ENCODE peak calls at places on chromosomes 11 and 22, in ten cellular contexts. F, A, G, L, K, Z, B, O, X and W are unnamed samples.

GRCh38 chr22:43118024-43118849 is 7.7 kb downstream of the BIK start:
- DNase-seq in F (no peak), A (no peak), G (no peak), L (no peak), K (no peak), Z (no peak), B (no peak), O (no peak), X (no peak), W (no peak)

GRCh38 chr22:29130490-29130889 is 57.7 kb downstream of the KREMEN1 start:
- DNase-seq in F (no peak), A (no peak), G (no peak), L (no peak), K (no peak), Z (no peak), B (no peak), O (no peak), X (no peak), W (no peak)

GRCh38 chr22:46936378-46936916 is 174.0 kb downstream of the TBC1D22A start:
- DNase-seq in F (no peak), A (no peak), G (no peak), L (no peak), K (no peak), Z (no peak), B (no peak), O (no peak), X (no peak), W (no peak)

GRCh38 chr22:27475548-27475897 is 326.0 kb downstream of the MN1 start:
- DNase-seq in F (no peak), A (no peak), G (no peak), L (no peak), K (no peak), Z (no peak), B (no peak), O (no peak), X (no peak), W (no peak)

GRCh38 chr11:15645201-15645600 is 530.5 kb downstream of the INSC start:
- DNase-seq in F (no peak), A (no peak), G (no peak), L (no peak), K (no peak), Z (no peak), B (no peak), O (no peak), X (no peak), W (no peak)

GRCh38 chr11:125777309-125777708 is 1.3 kb downstream of the PATE2 start:
- DNase-seq in F (no peak), A (peak; percentile 4), G (no peak), L (no peak), K (peak; percentile 6), Z (no peak), B (no peak), O (no peak), X (no peak), W (no peak)

GRCh38 chr22:23685205-23685784 is 5.5 kb upstream of the RGL4 start:
- DNase-seq in F (peak; percentile 13), A (no peak), G (no peak), L (no peak), K (peak; percentile 9), Z (no peak), B (no peak), O (no peak), X (no peak), W (no peak)

GRCh38 chr11:1049911-1050580 is 13.5 kb upstream of the MUC6 start:
- DNase-seq in F (no peak), A (no peak), G (peak; percentile 33), L (no peak), K (no peak), Z (peak; percentile 73), B (no peak), O (no peak), X (no peak), W (no peak)

GRCh38 chr11:19656140-19656541 is 56.5 kb upstream of the NAV2 start:
- DNase-seq in F (no peak), A (no peak), G (no peak), L (no peak), K (no peak), Z (no peak), B (no peak), O (peak; percentile 32), X (no peak), W (no peak)

GRCh38 chr11:61828629-61829407 is 718 bp downstream of the FADS2 start:
- DNase-seq in F (no peak), A (no peak), G (peak; percentile 31), L (peak; percentile 79), K (no peak), Z (no peak), B (peak; percentile 42), O (no peak), X (no peak), W (peak; percentile 60)

GRCh38 chr22:47351836-47352579 is 589.6 kb downstream of the TBC1D22A start:
- DNase-seq in F (no peak), A (no peak), G (peak; percentile 2), L (no peak), K (no peak), Z (peak; percentile 53), B (no peak), O (no peak), X (no peak), W (no peak)

GRCh38 chr11:79794484-79795393 is 353.9 kb upstream of the TENM4 start:
- DNase-seq in F (no peak), A (no peak), G (no peak), L (no peak), K (peak; percentile 14), Z (no peak), B (no peak), O (no peak), X (no peak), W (no peak)

GRCh38 chr22:40196628-40197027 is 18.9 kb downstream of the TNRC6B start:
- DNase-seq in F (no peak), A (peak; percentile 90), G (no peak), L (peak; percentile 34), K (peak; percentile 76), Z (no peak), B (no peak), O (no peak), X (peak; percentile 86), W (peak; percentile 85)

DNA sequence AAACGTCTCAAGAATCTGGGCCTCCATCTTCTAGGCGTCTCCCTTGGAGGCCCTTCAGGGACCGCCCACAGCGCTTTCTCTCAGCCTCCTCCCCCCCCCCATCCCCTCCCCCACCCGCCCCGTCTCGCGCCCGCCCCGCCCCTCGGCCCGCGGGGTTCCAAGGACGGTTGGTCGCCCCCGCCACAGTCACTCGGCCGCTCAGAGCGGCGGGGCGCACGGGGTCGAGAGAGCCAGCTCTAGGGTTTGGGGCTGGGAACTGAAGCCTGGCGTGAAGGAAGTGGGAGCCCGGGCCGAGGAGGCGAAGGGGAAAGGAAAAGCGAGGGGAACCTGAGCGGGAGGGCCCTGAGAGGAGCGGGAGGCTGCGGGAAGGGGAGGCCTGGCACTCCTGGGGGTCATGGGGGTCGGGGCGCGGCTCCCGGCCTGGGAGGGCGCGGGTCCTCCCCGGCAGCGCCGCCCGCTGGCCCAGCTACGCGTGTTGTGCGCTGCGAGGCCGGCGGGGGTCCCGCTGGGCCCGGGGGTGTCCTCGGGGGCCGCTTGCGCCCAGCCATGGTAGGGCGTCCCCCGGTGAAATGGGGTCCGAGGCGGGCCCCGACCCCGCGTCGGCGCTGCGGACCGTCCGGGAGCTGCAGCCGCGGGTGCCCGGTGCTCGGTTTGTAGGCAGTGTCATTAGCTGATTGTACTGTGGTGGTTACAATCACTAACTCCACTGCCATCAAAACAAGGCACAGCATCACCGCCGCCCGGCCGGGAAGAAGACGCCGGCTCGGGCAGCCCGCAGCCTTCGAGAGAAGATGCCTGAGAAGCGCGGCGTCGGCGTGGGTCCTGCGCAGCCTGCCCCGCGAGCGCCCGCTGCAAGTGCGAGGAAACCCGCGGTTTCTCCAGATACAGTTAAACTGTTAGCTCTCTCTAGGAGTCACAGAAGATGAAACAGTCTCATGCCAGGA is at the start of gene BTG4:
- DNase-seq in F (peak; percentile 15), A (no peak), G (peak; percentile 11), L (peak; percentile 51), K (no peak), Z (no peak), B (peak; percentile 31), O (no peak), X (no peak), W (peak; percentile 54)
- TF ChIP-seq CTCF in F (no peak), A (no peak), G (no peak), L (no peak), K (no peak), Z (no peak), B (peak; percentile 27), O (no peak), X (peak; percentile 1), W (peak; percentile 14)

GRCh38 chr11:48052183-48053040 is 72.1 kb downstream of the PTPRJ start:
- DNase-seq in F (peak; percentile 85), A (peak; percentile 24), G (peak; percentile 66), L (no peak), K (peak; percentile 66), Z (no peak), B (peak; percentile 62), O (no peak), X (peak; percentile 47), W (peak; percentile 23)
- TF ChIP-seq CTCF in F (no peak), A (no peak), G (no peak), L (no peak), K (no peak), Z (no peak), B (no peak), O (no peak), X (no peak), W (no peak)

DNA sequence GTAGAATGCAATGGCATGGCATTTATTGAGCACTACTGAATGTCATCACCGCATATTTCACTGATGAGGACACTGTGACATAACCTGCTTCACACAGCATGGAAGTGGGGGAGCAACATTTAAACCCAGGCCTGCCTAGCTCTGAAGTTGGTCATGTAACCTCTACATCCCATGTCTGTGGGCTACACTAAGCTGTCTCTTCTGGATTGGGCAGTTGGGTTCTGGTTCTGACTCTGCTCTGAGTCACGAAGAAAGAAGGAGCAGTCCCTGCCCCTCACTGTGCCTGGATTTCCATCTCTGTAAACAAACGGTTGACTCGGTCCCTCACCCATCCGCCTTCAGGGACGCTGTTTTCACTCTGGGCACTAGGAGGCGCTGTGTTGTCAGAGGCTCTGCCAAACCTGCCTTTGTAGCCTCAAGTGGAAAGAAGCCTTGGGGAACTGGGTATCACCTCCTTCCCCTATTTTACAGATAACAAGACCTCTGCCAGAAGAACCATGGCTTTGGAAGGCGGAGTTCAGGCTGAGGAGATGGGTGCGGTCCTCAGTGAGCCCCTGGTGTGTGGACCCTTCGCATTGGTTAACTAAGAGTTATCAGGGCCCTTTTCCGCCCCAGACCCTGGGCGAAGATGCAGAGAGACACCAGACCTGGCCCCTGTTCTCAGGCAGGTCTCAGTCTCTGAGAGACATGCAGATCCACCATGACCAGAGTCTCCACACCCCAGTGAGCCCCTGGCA is 12.6 kb upstream of the ARHGEF17 start:
- DNase-seq in F (peak; percentile 83), A (peak; percentile 85), G (peak; percentile 71), L (peak; percentile 84), K (peak; percentile 19), Z (peak; percentile 90), B (peak; percentile 73), O (peak; percentile 79), X (no peak), W (peak; percentile 88)
- TF ChIP-seq CTCF in F (peak; percentile 93), A (peak; percentile 99), G (peak; percentile 73), L (peak; percentile 97), K (peak; percentile 37), Z (peak; percentile 76), B (peak; percentile 86), O (peak; percentile 90), X (peak; percentile 96), W (peak; percentile 86)

DNA sequence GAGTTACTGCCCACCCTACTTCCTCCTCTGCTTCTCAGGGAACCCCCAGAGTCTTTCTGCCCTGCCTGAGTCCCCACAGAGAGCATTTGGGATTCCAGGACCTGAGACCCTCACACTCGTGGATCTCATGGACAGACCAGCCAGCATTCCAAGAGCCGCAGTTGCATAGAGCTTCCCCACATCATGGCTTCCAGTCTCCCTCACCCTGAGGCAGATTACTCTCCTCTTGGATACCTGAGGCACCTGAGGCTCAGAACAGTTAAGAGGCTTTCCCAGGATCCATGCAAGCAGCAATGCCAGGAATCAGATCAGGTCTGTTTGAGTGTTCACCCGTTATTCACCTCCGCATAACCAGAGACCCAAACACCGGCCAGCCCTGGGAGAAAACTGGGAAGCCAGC is 102.2 kb downstream of the TRIM29 start:
- DNase-seq in F (no peak), A (no peak), G (no peak), L (no peak), K (no peak), Z (no peak), B (no peak), O (no peak), X (no peak), W (no peak)
- TF ChIP-seq CTCF in F (no peak), A (no peak), G (no peak), L (no peak), K (no peak), Z (no peak), B (no peak), O (no peak), X (no peak), W (no peak)